ENCODE peak calls at places on chromosomes 1 and 21, in four cellular contexts. One of them, this sample, is unnamed.

GRCh38 chr1:77282866-77283539 is 1.2 kb downstream of the AK5 start:
- DNase-seq in K562: no peak
- DNase-seq in A549: no peak
- DNase-seq in HepG2: no peak
- DNase-seq in this sample: peak; percentile 78

GRCh38 chr1:244087611-244088010 is 36.5 kb downstream of the ZBTB18 start:
- DNase-seq in K562: no peak
- DNase-seq in A549: no peak
- DNase-seq in HepG2: no peak
- DNase-seq in this sample: no peak

GRCh38 chr21:34511154-34511553 is 856 bp downstream of the KCNE1 start:
- DNase-seq in K562: no peak
- DNase-seq in A549: no peak
- DNase-seq in HepG2: no peak
- DNase-seq in this sample: no peak

GRCh38 chr1:5067251-5067650 is 412.8 kb downstream of the AJAP1 start:
- DNase-seq in K562: no peak
- DNase-seq in A549: no peak
- DNase-seq in HepG2: no peak
- DNase-seq in this sample: no peak

GRCh38 chr1:205977348-205978014 is 25.7 kb downstream of the RAB7B start:
- DNase-seq in K562: peak; percentile 79
- DNase-seq in A549: peak; percentile 70
- DNase-seq in HepG2: peak; percentile 67
- DNase-seq in this sample: peak; percentile 51

GRCh38 chr1:240170245-240170644 is 78.6 kb downstream of the FMN2 start:
- DNase-seq in K562: no peak
- DNase-seq in A549: no peak
- DNase-seq in HepG2: no peak
- DNase-seq in this sample: no peak

GRCh38 chr21:42777757-42778344 is 101.5 kb downstream of the WDR4 start:
- DNase-seq in K562: no peak
- DNase-seq in A549: no peak
- DNase-seq in HepG2: no peak
- DNase-seq in this sample: no peak

GRCh38 chr21:29372063-29372802 is 73.5 kb downstream of the BACH1 start:
- DNase-seq in K562: peak; percentile 77
- DNase-seq in A549: peak; percentile 50
- DNase-seq in HepG2: peak; percentile 78
- DNase-seq in this sample: no peak

GRCh38 chr1:6688757-6689156 is 12.9 kb downstream of the DNAJC11 start:
- DNase-seq in K562: no peak
- DNase-seq in A549: no peak
- DNase-seq in HepG2: no peak
- DNase-seq in this sample: no peak

GRCh38 chr1:13664451-13664850 is 35.5 kb upstream of the PRDM2 start:
- DNase-seq in K562: no peak
- DNase-seq in A549: no peak
- DNase-seq in HepG2: no peak
- DNase-seq in this sample: no peak

GRCh38 chr1:84247425-84248220 is 53.9 kb upstream of the SAMD13 start:
- DNase-seq in K562: peak; percentile 36
- DNase-seq in A549: peak; percentile 68
- DNase-seq in HepG2: no peak
- DNase-seq in this sample: no peak

GRCh38 chr1:177286396-177286795 is 115.6 kb downstream of the BRINP2 start:
- DNase-seq in K562: no peak
- DNase-seq in A549: no peak
- DNase-seq in HepG2: no peak
- DNase-seq in this sample: no peak

DNA sequence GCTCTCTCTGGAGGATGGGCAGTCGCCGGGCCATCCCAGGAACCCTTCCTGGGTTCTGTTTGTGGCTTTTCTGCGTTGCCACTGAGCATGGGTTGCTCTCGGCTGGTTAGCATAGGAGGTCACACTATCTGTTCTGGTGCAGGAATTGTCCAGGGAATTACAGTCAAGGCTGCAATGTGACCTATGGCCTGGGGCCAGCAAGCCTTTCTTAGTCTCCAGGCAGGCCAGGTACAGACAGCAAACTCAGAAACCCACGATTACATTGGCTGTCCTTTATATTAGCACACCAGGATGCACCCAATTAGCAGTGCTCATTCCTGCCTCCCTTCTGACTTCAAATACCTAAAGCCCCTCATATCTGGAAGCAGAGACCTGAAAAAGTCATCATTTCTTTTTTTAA is 55.3 kb downstream of the CD247 start:
- DNase-seq in K562: no peak
- DNase-seq in A549: no peak
- DNase-seq in HepG2: no peak
- DNase-seq in this sample: no peak
- TF ChIP-seq PHF8 in K562: no peak
- TF ChIP-seq PHF8 in A549: no peak
- TF ChIP-seq PHF8 in HepG2: no peak
- TF ChIP-seq PHF8 in this sample: no peak

DNA sequence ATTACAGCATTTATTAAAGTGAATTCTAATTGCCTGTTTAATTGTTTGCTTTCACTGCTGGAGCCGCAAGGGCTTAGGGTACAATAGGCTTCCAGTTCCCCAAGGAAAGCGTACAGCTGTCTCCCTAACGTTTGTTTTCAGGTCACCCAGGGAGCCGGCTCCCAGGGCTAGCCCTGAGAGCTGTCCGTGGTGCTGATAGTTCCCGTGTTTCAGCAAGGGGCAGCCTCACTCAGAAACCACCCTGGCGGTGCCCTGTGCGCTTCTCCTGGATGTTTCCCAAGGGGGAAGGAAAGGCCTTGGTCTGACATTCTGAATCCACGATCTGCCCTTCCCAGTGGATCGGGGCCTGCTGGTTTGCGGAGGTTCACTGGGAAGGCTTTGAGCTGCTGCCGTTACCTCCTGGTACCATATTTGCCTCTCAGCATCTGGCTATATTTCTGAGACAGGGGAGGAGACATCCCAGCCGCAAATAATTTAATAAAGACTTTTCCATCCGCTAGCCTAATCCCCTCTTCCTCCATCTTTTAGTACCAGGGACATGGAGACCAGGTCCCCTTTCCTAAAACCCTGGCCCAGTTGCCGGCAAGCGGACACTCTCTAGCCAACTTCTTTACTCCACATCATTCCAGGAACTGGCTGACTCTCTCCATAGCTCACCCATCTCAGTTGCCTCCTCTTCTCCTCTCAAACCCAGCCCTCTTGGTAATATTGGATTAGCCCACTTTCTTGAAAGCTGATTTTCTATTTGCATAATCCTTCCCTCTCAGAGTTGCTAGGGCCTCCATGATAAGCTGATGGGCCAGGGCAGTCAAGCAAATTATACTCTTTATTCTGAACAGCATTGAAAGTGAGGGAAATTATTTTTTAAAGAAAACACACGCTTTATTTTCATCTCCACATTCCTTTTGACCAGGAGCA is 149.0 kb downstream of the IGSF21 start:
- DNase-seq in K562: peak; percentile 69
- DNase-seq in A549: peak; percentile 15
- DNase-seq in HepG2: peak; percentile 10
- DNase-seq in this sample: peak; percentile 41
- TF ChIP-seq PHF8 in K562: no peak
- TF ChIP-seq PHF8 in A549: no peak
- TF ChIP-seq PHF8 in HepG2: no peak
- TF ChIP-seq PHF8 in this sample: no peak

GRCh38 chr1:192543445-192543844 is 32.1 kb upstream of the RGS1 start:
- DNase-seq in K562: no peak
- DNase-seq in A549: no peak
- DNase-seq in HepG2: no peak
- DNase-seq in this sample: no peak

GRCh38 chr1:192535916-192536662 is 39.5 kb upstream of the RGS1 start:
- DNase-seq in K562: no peak
- DNase-seq in A549: no peak
- DNase-seq in HepG2: no peak
- DNase-seq in this sample: no peak

GRCh38 chr1:192539450-192540132 is 36.0 kb upstream of the RGS1 start:
- DNase-seq in K562: no peak
- DNase-seq in A549: peak; percentile 58
- DNase-seq in HepG2: peak; percentile 70
- DNase-seq in this sample: no peak

GRCh38 chr1:192538407-192539311 is 36.9 kb upstream of the RGS1 start:
- DNase-seq in K562: no peak
- DNase-seq in A549: no peak
- DNase-seq in HepG2: no peak
- DNase-seq in this sample: no peak
- TF ChIP-seq PHF8 in K562: no peak
- TF ChIP-seq PHF8 in A549: no peak
- TF ChIP-seq PHF8 in HepG2: no peak
- TF ChIP-seq PHF8 in this sample: no peak

DNA sequence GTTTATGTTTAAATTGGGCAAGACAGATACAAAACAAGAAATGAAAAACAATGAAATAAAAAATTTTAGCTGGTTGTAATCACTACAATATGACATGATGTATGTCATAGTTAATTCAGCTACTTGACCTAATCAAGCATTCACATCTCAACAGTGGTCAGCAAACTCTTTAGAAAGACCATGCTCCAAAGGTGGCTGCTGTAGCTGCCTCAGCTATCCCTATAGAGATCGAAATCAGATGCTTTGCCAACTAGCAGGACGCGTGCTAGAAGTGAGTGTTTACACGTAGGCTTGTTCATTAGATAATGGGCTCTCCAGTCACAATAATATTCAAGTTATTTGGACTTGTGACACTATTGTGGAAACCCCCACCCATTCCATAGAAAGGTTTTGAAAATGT is 25.9 kb downstream of the RGS5 start:
- DNase-seq in K562: no peak
- DNase-seq in A549: no peak
- DNase-seq in HepG2: no peak
- DNase-seq in this sample: no peak
- TF ChIP-seq PHF8 in K562: no peak
- TF ChIP-seq PHF8 in A549: no peak
- TF ChIP-seq PHF8 in HepG2: no peak
- TF ChIP-seq PHF8 in this sample: no peak

DNA sequence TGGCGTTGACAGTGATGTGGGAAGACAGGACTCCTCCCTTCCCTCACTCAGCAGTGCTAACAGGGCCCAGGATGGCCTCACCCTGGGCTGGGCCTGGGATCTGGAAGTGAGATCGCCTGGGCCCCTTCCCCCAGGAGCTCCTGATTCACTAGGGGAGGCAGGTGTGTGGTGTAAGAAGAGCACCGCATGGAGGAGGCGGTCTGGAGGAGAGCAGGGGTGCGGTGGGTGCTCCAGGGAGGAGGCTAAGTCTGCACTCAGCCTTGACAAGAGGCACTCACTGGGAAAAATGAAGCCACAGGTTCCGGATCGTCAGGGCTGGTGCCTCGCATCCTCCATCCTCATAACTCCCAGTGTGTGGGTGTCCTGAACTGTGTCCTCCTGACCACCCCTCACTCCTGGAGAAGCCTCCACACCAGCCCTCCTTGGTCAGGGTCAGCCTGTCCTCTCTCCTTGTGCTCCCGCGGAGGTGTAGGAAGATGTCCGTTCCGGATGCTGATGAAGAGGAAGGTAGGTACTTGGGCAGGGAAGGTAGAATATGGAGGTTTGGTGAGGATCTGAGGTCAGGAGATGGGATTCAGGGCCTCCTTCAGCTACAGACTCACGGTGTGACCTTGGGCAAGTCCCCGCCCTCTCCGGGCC is 142.1 kb upstream of the WNT4 start:
- DNase-seq in K562: no peak
- DNase-seq in A549: no peak
- DNase-seq in HepG2: no peak
- DNase-seq in this sample: no peak
- TF ChIP-seq PHF8 in K562: no peak
- TF ChIP-seq PHF8 in A549: no peak
- TF ChIP-seq PHF8 in HepG2: no peak
- TF ChIP-seq PHF8 in this sample: no peak

This sample was measured in H1.